ENCODE peak calls at places on chromosomes 2 and 18, in six cellular contexts. E is germinal center; O is HTR-8/SVneo; Y is kidney glomerular epithelial cell; H is PC-3; F is stimulated activated CD4-positive, alpha-beta T cell treated with anti-CD3 and anti-CD28 coated beads, TNF-alpha, amount 100 ng/mL, for 4 hours. M is an unnamed sample.

GRCh38 chr18:49398331-49398730 is 62.1 kb downstream of the DYM start:
- DNase-seq in H (no peak), Y (no peak), O (no peak), E (no peak), F (no peak), M (no peak)

GRCh38 chr18:72848534-72849237 is 19.1 kb downstream of the NETO1 start:
- DNase-seq in E (no peak), Y (no peak), H (peak), F (no peak), O (no peak), M (peak)

GRCh38 chr2:236209996-236210395 is 41.8 kb upstream of the GBX2 start:
- DNase-seq in O (no peak), F (no peak), E (no peak), H (no peak), Y (no peak), M (no peak)

GRCh38 chr2:172889767-172890430 is 154.3 kb downstream of the RAPGEF4 start:
- DNase-seq in H (no peak), O (no peak), F (no peak), E (no peak), Y (no peak), M (no peak)

GRCh38 chr2:90207454-90208058 is 1516.1 kb downstream of the RPIA start:
- DNase-seq in F (no peak), E (peak), Y (peak), O (no peak), H (peak), M (no peak)

GRCh38 chr18:62938451-62938850 is 223.1 kb downstream of the PHLPP1 start:
- DNase-seq in E (peak), O (no peak), Y (no peak), F (no peak), H (no peak), M (no peak)

GRCh38 chr2:179606141-179606540 is 255.3 kb downstream of the ZNF385B start:
- DNase-seq in F (no peak), Y (no peak), O (no peak), E (no peak), H (no peak), M (no peak)

GRCh38 chr2:109217362-109218086 is 88.5 kb downstream of the SH3RF3 start:
- DNase-seq in O (no peak), E (no peak), F (no peak), H (peak), Y (no peak), M (peak)

GRCh38 chr2:183192343-183192742 is 68.1 kb downstream of the NUP35 start:
- DNase-seq in F (no peak), Y (no peak), O (no peak), E (no peak), H (no peak), M (no peak)

GRCh38 chr2:71700880-71701397 is 247.6 kb downstream of the DYSF start:
- DNase-seq in H (no peak), Y (no peak), F (no peak), O (no peak), E (no peak), M (no peak)

GRCh38 chr2:137333386-137333972 is 568.1 kb downstream of the THSD7B start:
- DNase-seq in O (peak), Y (no peak), F (no peak), H (no peak), E (no peak), M (peak)

GRCh38 chr2:85181093-85181685 is 48.0 kb downstream of the TCF7L1 start:
- DNase-seq in O (no peak), F (no peak), E (no peak), Y (no peak), H (no peak), M (no peak)

GRCh38 chr2:108587621-108588020 is 53.4 kb downstream of the LIMS1 start:
- DNase-seq in F (no peak), O (no peak), Y (peak), H (peak), E (no peak), M (peak)

GRCh38 chr2:47002031-47002430 is 86.4 kb upstream of the MCFD2 start:
- DNase-seq in H (no peak), F (no peak), E (no peak), O (no peak), Y (no peak), M (no peak)

GRCh38 chr2:238955648-238956531 is 108.0 kb downstream of the TWIST2 start:
- DNase-seq in F (no peak), E (no peak), O (no peak), Y (no peak), H (peak), M (peak)

GRCh38 chr2:185372188-185372587 is 366.4 kb upstream of the FSIP2 start:
- DNase-seq in E (no peak), O (no peak), Y (peak), H (peak), F (no peak), M (peak)

GRCh38 chr2:150522269-150522668 is 34.8 kb upstream of the RND3 start:
- DNase-seq in H (no peak), O (no peak), Y (peak), E (no peak), F (no peak), M (no peak)

GRCh38 chr2:183244300-183244849 is 120.1 kb downstream of the NUP35 start:
- DNase-seq in F (no peak), E (no peak), H (no peak), O (no peak), Y (no peak), M (no peak)

GRCh38 chr2:164306872-164307271 is 314.4 kb downstream of the GRB14 start:
- DNase-seq in Y (no peak), E (no peak), F (no peak), H (no peak), O (no peak), M (no peak)

GRCh38 chr18:2913398-2914005 is 66.7 kb downstream of the EMILIN2 start:
- DNase-seq in Y (no peak), H (no peak), O (no peak), F (no peak), E (no peak), M (no peak)

M was measured in mammary epithelial cell.